ENCODE peak calls at places on chromosomes 5 and 9, in seven cellular contexts. A is transverse colon, X is PC-3, T is vagina, L is right atrium auricular region, C is AG10803, H is body of pancreas. K is an unnamed sample.

GRCh38 chr5:113488645-113489184 is 462 bp upstream of the MCC start:
- DNase-seq in A (no peak), X (peak; percentile 12), T (no peak), L (no peak), C (no peak), H (no peak), K (no peak)

GRCh38 chr9:130934702-130935659 is 4.1 kb downstream of the FIBCD1 start:
- DNase-seq in A (no peak), X (no peak), T (no peak), L (no peak), C (no peak), H (no peak), K (no peak)

GRCh38 chr5:81393783-81394718 is at the start of gene ACOT12:
- DNase-seq in A (no peak), X (no peak), T (no peak), L (no peak), C (no peak), H (no peak), K (no peak)

GRCh38 chr9:131483319-131484050 is 19.2 kb upstream of the POMT1 start:
- DNase-seq in A (no peak), X (no peak), T (no peak), L (peak; percentile 75), C (no peak), H (no peak), K (no peak)

GRCh38 chr5:35863159-35863558 is 6.5 kb downstream of the IL7R start:
- DNase-seq in A (no peak), X (peak; percentile 83), T (no peak), L (no peak), C (no peak), H (no peak), K (no peak)

GRCh38 chr9:71704806-71705205 is 63.5 kb downstream of the CEMIP2 start:
- DNase-seq in A (no peak), X (no peak), T (no peak), L (no peak), C (no peak), H (no peak), K (no peak)

GRCh38 chr9:115777610-115778009 is 376.0 kb upstream of the PAPPA start:
- DNase-seq in A (no peak), X (no peak), T (no peak), L (no peak), C (peak; percentile 17), H (no peak), K (no peak)

GRCh38 chr5:158812381-158812780 is 287.3 kb downstream of the EBF1 start:
- DNase-seq in A (peak; percentile 25), X (no peak), T (no peak), L (no peak), C (no peak), H (no peak), K (no peak)

GRCh38 chr5:134525687-134526482 is 415 bp downstream of the JADE2 start:
- DNase-seq in A (peak; percentile 76), X (peak; percentile 55), T (no peak), L (peak; percentile 75), C (peak; percentile 81), H (peak; percentile 81), K (no peak)

GRCh38 chr5:151743535-151743934 is 14.9 kb downstream of the ATOX1 start:
- DNase-seq in A (no peak), X (no peak), T (no peak), L (no peak), C (no peak), H (no peak), K (no peak)

GRCh38 chr5:1004598-1005361 is 3.8 kb upstream of the NKD2 start:
- DNase-seq in A (peak; percentile 65), X (peak; percentile 55), T (no peak), L (peak; percentile 84), C (peak; percentile 39), H (peak; percentile 60), K (no peak)

GRCh38 chr9:127114606-127115005 is 7.8 kb downstream of the ANGPTL2 start:
- DNase-seq in A (no peak), X (no peak), T (no peak), L (no peak), C (no peak), H (no peak), K (no peak)

DNA sequence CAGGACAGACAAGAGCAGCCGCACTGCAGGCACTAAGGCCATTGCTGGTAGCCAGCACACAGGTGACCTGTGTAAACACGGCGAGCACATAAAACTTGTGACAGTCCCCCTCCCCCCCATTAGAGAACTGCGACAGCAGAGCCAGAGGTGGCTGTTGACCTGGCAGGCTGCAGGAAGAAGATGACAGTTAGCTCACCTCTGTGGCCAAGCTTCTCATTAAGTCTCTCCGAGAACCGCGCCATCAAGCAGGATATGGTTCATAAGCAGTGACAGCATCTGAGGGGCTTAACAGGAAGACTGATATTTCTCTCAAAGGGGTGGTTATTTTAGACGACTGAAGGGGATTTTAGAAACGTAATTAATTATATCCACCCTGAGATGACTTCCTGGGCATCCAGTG is 5.2 kb downstream of the SURF4 start:
- DNase-seq in A (no peak), X (no peak), T (no peak), L (no peak), C (no peak), H (no peak), K (no peak)
- H3K4me3 ChIP-seq in A (no peak overlapping the region), X (no peak overlapping the region), T (no peak overlapping the region), L (no peak overlapping the region), C (no peak overlapping the region), H (no peak overlapping the region), K (no peak overlapping the region)

DNA sequence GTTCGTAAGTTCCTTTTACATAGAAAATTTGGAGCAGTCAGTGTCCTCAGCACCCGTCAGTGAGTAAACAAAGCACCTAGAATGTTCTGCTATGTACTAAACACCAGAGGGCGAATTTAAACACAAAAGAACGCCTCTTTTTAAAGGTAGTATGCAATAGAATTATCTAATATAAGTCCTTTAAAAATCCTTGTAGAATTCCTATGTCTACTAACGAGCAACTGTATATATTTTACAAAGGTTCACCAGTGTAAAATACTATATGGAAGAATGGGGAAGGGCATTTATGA is 499 bp upstream of the TMEM232 start:
- DNase-seq in A (no peak), X (peak; percentile 53), T (no peak), L (no peak), C (no peak), H (no peak), K (no peak)
- TF ChIP-seq CTCF in A (no peak), X (peak; percentile 65), T (no peak), L (no peak), C (peak; percentile 12), H (peak; percentile 34), K (no peak)

DNA sequence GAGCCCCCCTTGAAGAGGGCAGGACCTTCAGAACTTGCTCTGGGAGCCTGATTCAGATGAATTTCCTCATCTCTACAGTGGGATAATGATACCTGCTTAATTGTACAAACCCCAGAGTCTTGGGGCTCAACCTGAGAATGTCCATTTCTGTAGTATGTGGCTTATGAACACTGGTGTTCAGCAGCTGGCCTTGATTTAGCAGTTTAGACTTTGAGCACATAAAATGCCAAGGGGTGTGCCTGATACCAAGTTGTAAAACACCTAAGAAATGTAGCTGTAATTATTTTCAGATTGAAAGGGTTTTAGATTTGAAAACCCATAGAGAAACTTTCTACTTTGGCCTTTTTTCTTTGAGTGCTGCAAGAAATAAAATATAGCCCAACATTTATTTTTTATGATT is 44.9 kb downstream of the SFXN1 start:
- DNase-seq in A (no peak), X (no peak), T (no peak), L (no peak), C (no peak), H (no peak), K (no peak)
- H3K4me3 ChIP-seq in A (no peak overlapping the region), X (no peak overlapping the region), T (no peak overlapping the region), L (no peak overlapping the region), C (no peak overlapping the region), H (no peak overlapping the region), K (no peak overlapping the region)

DNA sequence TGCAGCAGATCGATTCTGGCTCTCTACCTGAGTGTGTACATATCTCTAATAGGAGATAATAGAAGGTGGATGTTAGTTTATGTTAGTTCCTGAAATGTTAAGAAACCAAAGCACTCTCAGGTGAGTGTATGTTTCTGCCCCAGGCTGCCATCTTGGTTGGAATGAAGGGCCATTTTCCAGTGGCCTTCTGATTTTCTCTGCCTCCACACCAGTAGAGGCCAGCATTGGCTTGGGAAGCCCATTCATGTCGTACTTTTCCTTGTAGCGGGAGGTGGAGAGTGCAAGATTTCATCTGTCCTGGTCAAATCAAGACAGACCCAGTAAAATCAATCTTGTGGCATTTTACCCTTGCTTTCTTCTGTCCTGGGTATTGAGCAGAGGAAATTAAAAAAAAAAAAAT is 91.0 kb downstream of the GAS1 start:
- DNase-seq in A (no peak), X (no peak), T (no peak), L (no peak), C (no peak), H (no peak), K (no peak)
- TF ChIP-seq CTCF in A (no peak), X (no peak), T (no peak), L (no peak), C (no peak), H (no peak), K (no peak)

K was measured in kidney epithelial cell.